ENCODE peak calls at places on chromosomes 12 and 14, in four cellular contexts. Z, U, R and P are unnamed samples.

GRCh38 chr12:93742086-93742934 is 65.1 kb downstream of the CRADD start:
- DNase-seq in Z (peak), U (peak), R (peak), P (peak)

GRCh38 chr12:6961695-6962284 is 8.7 kb downstream of the PHB2 start:
- DNase-seq in Z (peak), U (peak), R (peak), P (peak)

GRCh38 chr12:14058717-14059116 is 77.3 kb upstream of the GRIN2B start:
- DNase-seq in Z (no peak), U (no peak), R (no peak), P (no peak)

GRCh38 chr12:96338852-96339478 is 61.3 kb downstream of the CDK17 start:
- DNase-seq in Z (no peak), U (no peak), R (no peak), P (peak)

GRCh38 chr12:100153131-100153530 is 10.5 kb upstream of the BLTP3B start:
- DNase-seq in Z (no peak), U (no peak), R (no peak), P (no peak)

GRCh38 chr12:66268562-66268961 is 33.7 kb upstream of the HELB start:
- DNase-seq in Z (no peak), U (no peak), R (no peak), P (no peak)

GRCh38 chr12:24724765-24725307 is 224.1 kb downstream of the BCAT1 start:
- DNase-seq in Z (no peak), U (no peak), R (no peak), P (no peak)

GRCh38 chr12:1995205-1995896 is 8.9 kb downstream of the DCP1B start:
- DNase-seq in Z (no peak), U (no peak), R (no peak), P (no peak)

GRCh38 chr12:22037952-22038351 is 8.1 kb upstream of the CMAS start:
- DNase-seq in Z (no peak), U (no peak), R (no peak), P (no peak)

GRCh38 chr12:9701380-9702154 is 31.3 kb downstream of the CLECL1 start:
- DNase-seq in Z (no peak), U (no peak), R (no peak), P (no peak)

GRCh38 chr12:52182456-52182855 is 9.4 kb downstream of the KRT80 start:
- DNase-seq in Z (no peak), U (no peak), R (no peak), P (no peak)

GRCh38 chr12:109346920-109347319 is 780 bp upstream of the MYO1H start:
- DNase-seq in Z (no peak), U (no peak), R (no peak), P (no peak)

GRCh38 chr12:92928431-92928961 is 599 bp downstream of the EEA1 start:
- DNase-seq in Z (no peak), U (peak), R (no peak), P (peak)

GRCh38 chr12:18799140-18799446 is 61.2 kb downstream of the CAPZA3 start:
- DNase-seq in Z (no peak), U (no peak), R (no peak), P (no peak)

GRCh38 chr14:53955671-53956426 is 776 bp downstream of the BMP4 start:
- DNase-seq in Z (no peak), U (no peak), R (no peak), P (peak)

GRCh38 chr12:2672863-2673262 is 121.9 kb upstream of the FKBP4 start:
- DNase-seq in Z (no peak), U (no peak), R (no peak), P (no peak)

GRCh38 chr14:68814376-68815287 is 21.8 kb upstream of the ZFP36L1 start:
- DNase-seq in Z (no peak), U (peak), R (no peak), P (peak)

GRCh38 chr14:42710071-42710470 is 1103.4 kb downstream of the LRFN5 start:
- DNase-seq in Z (no peak), U (no peak), R (no peak), P (no peak)

GRCh38 chr14:100606687-100607610 is 19.7 kb upstream of the BEGAIN start:
- DNase-seq in Z (no peak), U (peak), R (no peak), P (no peak)

GRCh38 chr14:100605706-100606686 is 18.8 kb upstream of the BEGAIN start:
- DNase-seq in Z (no peak), U (peak), R (no peak), P (no peak)

GRCh38 chr14:100608586-100609330 is 21.5 kb upstream of the BEGAIN start:
- DNase-seq in Z (no peak), U (peak), R (no peak), P (no peak)

GRCh38 chr14:100608064-100608463 is 20.8 kb upstream of the BEGAIN start:
- DNase-seq in Z (no peak), U (peak), R (no peak), P (no peak)

GRCh38 chr14:100607611-100607956 is 20.4 kb upstream of the BEGAIN start:
- DNase-seq in Z (no peak), U (peak), R (no peak), P (no peak)
- H3K4me2 ChIP-seq in Z (no peak), U (no peak), R (no peak), P (no peak)

DNA sequence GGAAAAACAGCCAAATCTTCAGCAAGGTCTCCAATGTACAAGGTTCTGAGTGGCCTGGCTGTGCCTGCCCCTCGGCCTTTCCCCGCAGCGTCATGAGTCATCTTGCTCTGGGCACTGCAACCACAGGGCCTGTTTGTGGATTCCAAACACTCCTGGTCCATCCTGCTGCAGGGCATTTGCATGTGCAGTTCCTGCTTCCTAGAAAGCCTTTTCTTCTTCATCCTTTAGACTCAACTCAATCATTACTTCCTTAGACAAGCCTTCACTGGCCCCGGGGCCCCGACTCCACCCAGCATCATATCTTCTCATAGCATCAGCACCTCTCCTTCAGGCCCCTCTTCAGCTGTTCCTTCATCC is 101.8 kb upstream of the EGLN3 start:
- DNase-seq in Z (peak), U (no peak), R (no peak), P (peak)
- H3K27ac ChIP-seq in Z (peak), U (no peak), R (no peak), P (peak)

GRCh38 chr12:104226672-104227071 is 11.1 kb downstream of the TXNRD1 start:
- DNase-seq in Z (no peak), U (no peak), R (no peak), P (no peak)
- TF ChIP-seq EZH2phosphoT487 in Z (no peak), U (no peak), R (no peak), P (no peak)

GRCh38 chr14:92033433-92033832 is 6.4 kb downstream of the TRIP11 start:
- DNase-seq in Z (no peak), U (no peak), R (no peak), P (no peak)
- H3K4me2 ChIP-seq in Z (no peak), U (no peak), R (no peak), P (peak)

DNA sequence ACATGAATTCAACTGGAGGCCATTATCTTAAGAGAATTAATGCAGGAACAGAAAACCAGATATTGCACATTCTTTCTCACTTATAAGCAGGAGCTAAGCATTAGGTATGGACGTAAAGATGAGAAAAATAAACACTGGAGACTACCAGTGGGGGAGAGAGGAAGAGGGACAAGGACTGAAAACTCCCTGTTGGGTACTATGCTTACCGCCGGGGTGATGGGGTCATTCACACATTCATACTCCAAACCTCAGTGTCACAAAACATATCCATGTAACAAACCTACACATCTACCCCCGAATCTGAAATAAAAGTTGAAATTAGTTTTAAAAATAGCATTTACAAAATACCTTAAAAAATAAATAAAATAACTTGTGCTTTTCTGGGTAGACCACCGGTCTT is 80.8 kb upstream of the RAP1B start:
- DNase-seq in Z (no peak), U (no peak), R (no peak), P (no peak)
- H3K27ac ChIP-seq in Z (no peak), U (no peak), R (no peak), P (no peak)

DNA sequence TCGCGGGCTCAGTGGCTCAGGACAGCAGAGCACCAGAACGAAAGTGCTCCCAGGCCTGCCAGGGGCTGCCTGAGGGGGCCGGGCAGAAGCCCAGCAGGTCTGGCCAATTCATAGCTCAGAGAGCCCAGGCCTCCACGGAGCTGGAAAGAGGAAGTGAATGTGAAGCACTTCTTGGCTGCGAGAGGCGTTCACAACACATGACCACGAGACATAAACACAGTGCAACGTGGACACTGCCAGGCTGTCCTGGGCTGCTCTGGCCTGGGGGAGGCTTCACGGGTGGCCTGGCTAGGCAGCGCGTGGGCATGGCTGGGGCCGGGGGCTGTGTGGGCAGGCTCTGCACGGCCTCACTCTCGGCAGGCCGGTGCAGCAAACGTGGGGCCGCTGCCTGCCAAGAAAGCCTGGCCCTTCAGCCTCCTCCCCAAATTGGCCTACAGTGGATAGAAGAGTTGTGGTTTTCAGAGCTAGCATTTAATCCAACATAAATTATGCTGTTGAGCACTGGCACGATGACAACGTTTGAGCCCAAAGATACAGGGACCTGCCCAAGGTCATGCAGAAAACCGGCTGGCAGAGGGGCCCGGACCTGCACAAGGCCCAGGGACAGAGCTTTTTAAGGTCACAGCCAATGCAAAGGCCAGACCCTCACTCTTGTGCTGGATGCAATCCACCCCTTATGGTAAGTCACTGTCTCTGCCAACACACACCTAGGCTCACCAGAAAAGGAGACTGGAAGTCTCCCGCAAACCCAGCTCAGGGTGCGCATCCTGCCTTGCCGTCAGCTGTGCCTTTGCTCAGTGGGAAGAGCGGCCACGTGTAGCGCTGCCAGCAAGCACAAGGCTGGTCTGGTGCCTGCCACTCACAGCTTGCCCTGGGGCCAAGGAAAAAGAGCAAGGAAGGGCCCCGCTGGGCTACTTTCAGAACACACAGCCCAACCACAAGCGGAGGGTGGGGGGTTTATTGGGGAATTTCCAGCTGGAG is 8.6 kb downstream of the SLC25A29 start:
- DNase-seq in Z (no peak), U (peak), R (no peak), P (peak)
- TF ChIP-seq EZH2phosphoT487 in Z (no peak), U (no peak), R (no peak), P (no peak)